ENCODE peak calls at places on chromosomes 4 and X, in nine cellular contexts. K, H, V, O, W, Q, M, F and C are unnamed samples.

GRCh38 chr4:48103483-48104139 is 30.4 kb downstream of the TXK start:
- DNase-seq in K (no peak), H (no peak), V (no peak), O (no peak), W (no peak), Q (no peak), M (no peak), F (no peak), C (no peak)

GRCh38 chr4:51842167-51842553 is 793 bp upstream of the DCUN1D4 start:
- DNase-seq in K (no peak), H (peak), V (no peak), O (peak), W (no peak), Q (peak), M (no peak), F (no peak), C (peak)

GRCh38 chr4:14783011-14783877 is 219.0 kb upstream of the CPEB2 start:
- DNase-seq in K (peak), H (peak), V (no peak), O (no peak), W (peak), Q (peak), M (no peak), F (no peak), C (peak)

GRCh38 chrX:13700380-13700779 is 11.5 kb downstream of the RAB9A start:
- DNase-seq in K (no peak), H (no peak), V (no peak), O (no peak), W (no peak), Q (no peak), M (no peak), F (no peak), C (no peak)

GRCh38 chrX:47481160-47481559 is 1.9 kb downstream of the ZNF41 start:
- DNase-seq in K (no peak), H (peak), V (no peak), O (no peak), W (no peak), Q (no peak), M (no peak), F (no peak), C (no peak)

GRCh38 chr4:1569461-1570151 is 114.5 kb downstream of the FAM53A start:
- DNase-seq in K (no peak), H (no peak), V (no peak), O (no peak), W (no peak), Q (no peak), M (no peak), F (no peak), C (no peak)

GRCh38 chrX:7133036-7133412 is 14.5 kb upstream of the STS start:
- DNase-seq in K (peak), H (no peak), V (no peak), O (peak), W (peak), Q (no peak), M (no peak), F (peak), C (no peak)

GRCh38 chr4:106080376-106080775 is 185.1 kb downstream of the NPNT start:
- DNase-seq in K (no peak), H (no peak), V (no peak), O (peak), W (no peak), Q (no peak), M (no peak), F (no peak), C (no peak)

GRCh38 chr4:108166441-108167315 is 2.1 kb downstream of the LEF1 start:
- DNase-seq in K (peak), H (peak), V (peak), O (no peak), W (peak), Q (no peak), M (peak), F (no peak), C (peak)

GRCh38 chrX:136694491-136695087 is 46.6 kb downstream of the CD40LG start:
- DNase-seq in K (peak), H (peak), V (no peak), O (peak), W (peak), Q (peak), M (peak), F (peak), C (no peak)

GRCh38 chrX:9534686-9535085 is 69.8 kb downstream of the TBL1X start:
- DNase-seq in K (peak), H (no peak), V (no peak), O (peak), W (peak), Q (peak), M (no peak), F (no peak), C (peak)

GRCh38 chrX:123175366-123176122 is 8.5 kb upstream of the GRIA3 start:
- DNase-seq in K (no peak), H (no peak), V (no peak), O (no peak), W (no peak), Q (no peak), M (no peak), F (no peak), C (no peak)

GRCh38 chrX:9327747-9328145 is 137.1 kb upstream of the TBL1X start:
- DNase-seq in K (peak), H (no peak), V (no peak), O (peak), W (peak), Q (peak), M (no peak), F (no peak), C (peak)

GRCh38 chr4:15147709-15148651 is 145.7 kb downstream of the CPEB2 start:
- DNase-seq in K (no peak), H (no peak), V (no peak), O (peak), W (no peak), Q (no peak), M (no peak), F (no peak), C (no peak)

GRCh38 chr4:159206427-159206871 is 103.6 kb downstream of the RAPGEF2 start:
- DNase-seq in K (peak), H (no peak), V (no peak), O (no peak), W (peak), Q (peak), M (no peak), F (peak), C (no peak)